ENCODE peak calls at places on chromosomes 6 and 20, in five cellular contexts. M, I, A, U and W are unnamed samples.

GRCh38 chr6:35044771-35045275 is 96.3 kb downstream of the TCP11 start:
- DNase-seq in M (no peak), I (no peak), A (peak; percentile 59), U (no peak), W (peak; percentile 34)

GRCh38 chr6:161837854-161838253 is 564.0 kb upstream of the AGPAT4 start:
- DNase-seq in M (no peak), I (no peak), A (no peak), U (no peak), W (peak; percentile 10)

GRCh38 chr20:25632940-25633790 is 9.4 kb upstream of the NANP start:
- DNase-seq in M (peak; percentile 24), I (no peak), A (no peak), U (no peak), W (peak; percentile 61)

GRCh38 chr20:45103072-45103471 is 2.1 kb upstream of the KCNS1 start:
- DNase-seq in M (no peak), I (no peak), A (no peak), U (no peak), W (no peak)

GRCh38 chr20:34377072-34377847 is 14.2 kb downstream of the ITCH start:
- DNase-seq in M (no peak), I (no peak), A (no peak), U (no peak), W (no peak)

GRCh38 chr20:50130346-50130703 is 17.4 kb upstream of the UBE2V1 start:
- DNase-seq in M (peak; percentile 33), I (no peak), A (no peak), U (no peak), W (no peak)

GRCh38 chr6:169112483-169113320 is 140.9 kb downstream of the THBS2 start:
- DNase-seq in M (no peak), I (peak; percentile 34), A (no peak), U (no peak), W (no peak)

GRCh38 chr20:31663838-31664695 is 26.4 kb downstream of the COX4I2 start:
- DNase-seq in M (no peak), I (no peak), A (no peak), U (no peak), W (no peak)

GRCh38 chr6:40817369-40817768 is 221.7 kb downstream of the UNC5CL start:
- DNase-seq in M (no peak), I (no peak), A (no peak), U (no peak), W (no peak)

GRCh38 chr6:165059032-165059431 is 250.4 kb downstream of the C6orf118 start:
- DNase-seq in M (no peak), I (no peak), A (no peak), U (no peak), W (no peak)

GRCh38 chr6:127946388-127946787 is 45.5 kb upstream of the THEMIS start:
- DNase-seq in M (no peak), I (no peak), A (no peak), U (no peak), W (peak; percentile 9)

GRCh38 chr20:33178726-33179125 is 10.8 kb downstream of the BPIFA2 start:
- DNase-seq in M (no peak), I (peak; percentile 44), A (no peak), U (no peak), W (no peak)

GRCh38 chr20:1757606-1758507 is 100.3 kb upstream of the SIRPG start:
- DNase-seq in M (no peak), I (no peak), A (no peak), U (no peak), W (no peak)

GRCh38 chr6:26258199-26258977 is 106.6 kb upstream of the BTN3A2 start:
- DNase-seq in M (no peak), I (no peak), A (no peak), U (no peak), W (no peak)

GRCh38 chr20:774016-774679 is 5.8 kb upstream of the SLC52A3 start:
- DNase-seq in M (no peak), I (no peak), A (no peak), U (no peak), W (no peak)

GRCh38 chr6:112571486-112571885 is 224.4 kb downstream of the RFPL4B start:
- DNase-seq in M (peak; percentile 72), I (no peak), A (no peak), U (no peak), W (no peak)

GRCh38 chr20:51667002-51667408 is 101.2 kb downstream of the ATP9A start:
- DNase-seq in M (no peak), I (no peak), A (no peak), U (no peak), W (no peak)

GRCh38 chr6:141641406-141641805 is 491.3 kb upstream of the GJE1 start:
- DNase-seq in M (no peak), I (no peak), A (no peak), U (no peak), W (no peak)

GRCh38 chr6:89952696-89953095 is 58.4 kb downstream of the GJA10 start:
- DNase-seq in M (peak; percentile 75), I (no peak), A (no peak), U (no peak), W (peak; percentile 21)

GRCh38 chr6:53986165-53986720 is 125.0 kb upstream of the MLIP start:
- DNase-seq in M (peak; percentile 70), I (no peak), A (peak; percentile 2), U (peak; percentile 34), W (peak; percentile 72)

GRCh38 chr6:35014341-35014740 is 125.3 kb downstream of the ANKS1A start:
- DNase-seq in M (no peak), I (no peak), A (no peak), U (no peak), W (no peak)

GRCh38 chr20:39861381-39861780 is 827.7 kb downstream of the MAFB start:
- DNase-seq in M (no peak), I (no peak), A (no peak), U (no peak), W (no peak)

GRCh38 chr6:36355819-36356218 is 19.1 kb upstream of the BNIP5 start:
- DNase-seq in M (no peak), I (no peak), A (no peak), U (no peak), W (no peak)

GRCh38 chr20:59774204-59774641 is 159.2 kb downstream of the SYCP2 start:
- DNase-seq in M (no peak), I (peak; percentile 12), A (no peak), U (no peak), W (no peak)

GRCh38 chr6:138296381-138296780 is 78.1 kb upstream of the PBOV1 start:
- DNase-seq in M (no peak), I (no peak), A (no peak), U (no peak), W (no peak)

GRCh38 chr6:148392611-148393160 is 50.0 kb downstream of the SASH1 start:
- DNase-seq in M (no peak), I (no peak), A (no peak), U (no peak), W (no peak)

GRCh38 chr6:27541932-27542297 is 69.0 kb upstream of the ZNF184 start:
- DNase-seq in M (no peak), I (no peak), A (no peak), U (no peak), W (no peak)

DNA sequence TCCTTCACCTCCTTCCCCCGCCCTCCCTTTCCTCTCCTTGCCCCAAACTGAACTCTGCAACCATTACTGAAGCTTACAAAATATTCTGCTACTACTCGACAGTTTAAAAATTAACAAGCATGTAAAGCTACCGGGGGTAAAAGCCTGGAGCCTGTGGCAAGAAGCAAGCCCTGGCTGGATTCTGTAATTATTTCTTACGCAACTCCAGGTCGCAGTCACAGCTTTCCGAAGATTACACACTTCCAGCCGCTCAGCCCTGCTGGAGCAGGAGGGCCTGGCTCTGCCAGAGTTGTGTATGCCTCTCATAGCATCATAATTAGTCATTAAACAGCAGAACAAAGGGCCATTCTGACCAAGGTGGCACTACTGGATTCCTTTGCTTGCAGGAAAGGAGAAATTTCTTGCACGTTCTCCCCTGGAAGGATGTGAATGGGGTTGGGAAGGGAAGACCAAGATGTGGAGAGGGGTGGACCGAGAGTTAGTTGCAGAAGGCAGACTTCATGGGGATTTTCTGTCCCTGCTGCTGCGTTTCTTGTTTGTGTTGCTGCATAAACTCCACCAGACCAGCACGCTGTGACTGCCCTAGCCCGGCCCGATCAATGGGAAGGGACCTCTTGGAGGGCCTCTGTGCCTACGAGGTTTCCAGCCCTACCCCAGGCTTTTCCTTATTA is 23.6 kb downstream of the FOXQ1 start:
- DNase-seq in M (peak; percentile 76), I (peak; percentile 33), A (no peak), U (peak; percentile 87), W (peak; percentile 83)
- H3K9ac ChIP-seq in M (no peak overlapping the region), I (no peak overlapping the region), A (no peak overlapping the region), U (peak overlapping the region; percentile 19), W (peak overlapping the region; percentile 35)

DNA sequence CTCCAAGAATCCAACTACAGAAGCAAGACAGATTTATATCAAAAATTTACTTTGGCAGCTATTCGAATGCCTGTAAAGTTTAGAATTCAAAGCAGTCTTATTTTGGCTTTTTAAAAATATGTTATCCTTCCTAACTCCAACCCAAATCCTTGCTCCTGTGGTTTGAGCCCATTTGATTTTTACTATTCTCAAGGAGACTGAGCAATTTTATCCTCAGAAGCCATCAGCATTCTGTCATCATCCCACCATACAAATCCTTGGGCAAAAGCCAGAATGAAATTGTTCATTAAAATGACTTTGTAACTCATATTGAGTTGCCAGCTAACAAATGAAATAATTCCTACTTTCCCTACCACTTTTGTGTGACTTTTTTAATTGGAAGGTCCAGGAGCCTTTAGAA is 392.8 kb downstream of the ADGRB3 start:
- DNase-seq in M (no peak), I (no peak), A (no peak), U (no peak), W (no peak)
- H3K9ac ChIP-seq in M (no peak overlapping the region), I (no peak overlapping the region), A (no peak overlapping the region), U (no peak overlapping the region), W (no peak overlapping the region)

GRCh38 chr6:46051962-46052361 is 36.3 kb upstream of the CLIC5 start:
- DNase-seq in M (no peak), I (no peak), A (no peak), U (no peak), W (peak; percentile 14)
- H3K9ac ChIP-seq in M (no peak overlapping the region), I (no peak overlapping the region), A (no peak overlapping the region), U (no peak overlapping the region), W (no peak overlapping the region)

DNA sequence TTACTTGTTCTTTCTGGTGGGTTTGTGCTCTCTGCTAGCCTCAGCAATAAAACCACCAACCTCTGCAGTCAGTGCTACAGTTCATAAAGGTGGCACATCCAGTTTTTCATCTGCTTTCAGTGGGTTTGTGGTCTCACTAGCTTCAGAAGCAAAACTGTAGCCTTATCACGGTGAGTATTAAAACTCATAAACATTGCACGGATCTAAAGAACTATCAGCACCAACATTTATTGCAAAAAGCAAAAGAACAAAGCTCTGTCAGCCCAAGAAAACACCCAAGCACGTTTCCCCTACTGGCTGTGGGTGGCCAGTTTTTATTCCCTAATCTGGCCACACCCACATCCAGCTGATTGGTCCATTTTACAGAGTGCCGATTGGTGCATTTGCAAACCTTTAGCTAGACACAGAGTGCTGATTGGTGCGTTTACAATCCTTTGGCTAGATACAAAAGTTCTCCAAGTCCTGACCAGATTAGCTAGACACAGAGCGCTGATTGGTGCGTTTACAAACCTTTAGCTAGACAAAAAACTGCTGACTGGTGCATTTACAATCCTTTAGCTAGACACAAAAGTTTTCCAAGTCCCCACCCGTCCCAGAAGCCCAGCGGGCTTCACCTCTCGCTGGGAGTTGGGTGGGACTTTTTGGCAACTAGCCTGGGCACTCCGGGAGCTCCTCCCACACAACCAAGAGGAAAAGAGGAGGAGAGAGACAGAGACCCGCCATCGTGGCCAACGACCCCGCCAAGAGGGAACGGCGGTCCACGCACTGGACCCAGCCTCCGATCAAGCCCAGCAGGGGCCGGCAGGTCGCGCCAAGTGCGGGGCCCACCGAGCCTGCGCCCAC is 3.3 kb upstream of the TMEM14C start:
- DNase-seq in M (no peak), I (no peak), A (peak; percentile 44), U (no peak), W (no peak)
- H3K9ac ChIP-seq in M (peak overlapping the region; percentile 81), I (no peak overlapping the region), A (peak overlapping the region; percentile 60), U (no peak overlapping the region), W (peak overlapping the region; percentile 84)